ENCODE peak calls at places on chromosomes 3 and 15, in nine cellular contexts. G, Z, A, I, B, Q, T, N and S are unnamed samples.

GRCh38 chr3:139111392-139112229 is 66.9 kb upstream of the PRR23C start:
- DNase-seq in A (peak; percentile 57), Q (peak; percentile 86), I (peak; percentile 51), N (peak; percentile 33), T (peak; percentile 57), B (peak; percentile 19), G (no peak), Z (peak; percentile 58), S (peak; percentile 56)

GRCh38 chr3:89964347-89964746 is 856.9 kb downstream of the EPHA3 start:
- DNase-seq in N (peak; percentile 4), G (no peak), B (no peak), T (no peak), A (no peak), I (peak; percentile 45), Q (no peak), Z (no peak), S (no peak)

GRCh38 chr15:92571824-92572223 is 83.8 kb downstream of the FAM174B start:
- DNase-seq in T (no peak), Q (no peak), B (no peak), Z (no peak), I (no peak), G (no peak), N (no peak), A (no peak), S (no peak)

GRCh38 chr15:67067161-67067853 is 1.9 kb downstream of the SMAD3 start:
- DNase-seq in T (no peak), N (no peak), G (no peak), A (no peak), Z (no peak), I (peak; percentile 61), B (no peak), Q (peak; percentile 11), S (no peak)

GRCh38 chr3:132730891-132731580 is 8.8 kb upstream of the NPHP3 start:
- DNase-seq in A (peak; percentile 15), I (peak; percentile 63), T (no peak), B (no peak), G (no peak), Z (no peak), N (peak; percentile 51), Q (peak; percentile 33), S (no peak)

GRCh38 chr15:75834011-75834410 is 9.2 kb upstream of the UBE2Q2 start:
- DNase-seq in A (no peak), I (no peak), Q (no peak), T (no peak), B (no peak), G (no peak), N (no peak), Z (no peak), S (no peak)

GRCh38 chr3:113795693-113796092 is 42.9 kb upstream of the GRAMD1C start:
- DNase-seq in I (no peak), A (no peak), T (no peak), Z (no peak), Q (no peak), B (no peak), G (no peak), N (no peak), S (no peak)

GRCh38 chr3:67067251-67067650 is 69.1 kb downstream of the KBTBD8 start:
- DNase-seq in I (no peak), G (no peak), B (no peak), Z (no peak), T (no peak), N (no peak), Q (no peak), A (no peak), S (no peak)

GRCh38 chr15:40048155-40048792 is 9.3 kb upstream of the SRP14 start:
- DNase-seq in N (no peak), T (no peak), B (no peak), Z (peak; percentile 49), A (no peak), I (no peak), G (no peak), Q (no peak), S (no peak)

GRCh38 chr15:69160976-69161877 is 792 bp downstream of the GLCE start:
- DNase-seq in G (no peak), I (peak; percentile 29), B (peak; percentile 4), T (peak; percentile 16), Z (peak; percentile 46), Q (peak; percentile 37), N (peak; percentile 11), A (peak; percentile 41), S (peak; percentile 37)

GRCh38 chr3:49673715-49674490 is at the start of gene APEH:
- DNase-seq in Z (peak; percentile 99), A (peak; percentile 99), Q (peak; percentile 93), N (peak; percentile 92), G (no peak), I (peak; percentile 98), T (peak; percentile 97), B (peak; percentile 96), S (peak; percentile 96)

GRCh38 chr15:99345832-99346462 is 94.7 kb downstream of the LRRC28 start:
- DNase-seq in Q (no peak), B (no peak), G (no peak), Z (no peak), T (no peak), I (no peak), A (no peak), N (no peak), S (no peak)

GRCh38 chr3:139664958-139665357 is 12.8 kb downstream of the NMNAT3 start:
- DNase-seq in B (no peak), T (no peak), A (no peak), N (no peak), I (no peak), Z (no peak), G (no peak), Q (no peak), S (no peak)

GRCh38 chr15:74785716-74786032 is 3.8 kb downstream of the CSK start:
- DNase-seq in T (no peak), Z (no peak), I (no peak), G (no peak), B (no peak), Q (no peak), A (peak; percentile 75), N (no peak), S (no peak)

GRCh38 chr15:49145651-49146609 is 9.5 kb downstream of the COPS2 start:
- DNase-seq in T (peak; percentile 35), A (peak; percentile 22), B (no peak), Z (peak; percentile 37), N (peak; percentile 71), I (peak; percentile 74), Q (peak; percentile 37), G (no peak), S (no peak)

GRCh38 chr3:33383951-33384350 is 56.3 kb downstream of the UBP1 start:
- DNase-seq in N (no peak), Z (no peak), G (no peak), I (no peak), A (no peak), B (no peak), Q (no peak), T (no peak), S (no peak)

GRCh38 chr15:61584410-61584809 is 355.3 kb upstream of the RORA start:
- DNase-seq in Z (no peak), I (peak; percentile 5), A (no peak), N (peak; percentile 12), B (no peak), Q (no peak), G (no peak), T (no peak), S (no peak)

GRCh38 chr15:85927936-85928537 is 133.3 kb upstream of the KLHL25 start:
- DNase-seq in I (no peak), T (no peak), G (no peak), Z (no peak), A (no peak), N (no peak), B (no peak), Q (no peak), S (no peak)

GRCh38 chr3:39150803-39151631 is 2.4 kb downstream of the CSRNP1 start:
- DNase-seq in T (no peak), N (peak; percentile 85), B (peak; percentile 51), A (no peak), Z (peak; percentile 91), I (peak; percentile 98), G (no peak), Q (peak; percentile 43), S (no peak)

GRCh38 chr3:177521305-177521704 is 324.0 kb upstream of the TBL1XR1 start:
- DNase-seq in A (no peak), T (no peak), I (no peak), G (no peak), Z (peak; percentile 89), B (no peak), Q (no peak), N (peak; percentile 83), S (peak; percentile 15)

GRCh38 chr15:68871507-68871906 is 50.8 kb upstream of the ANP32A start:
- DNase-seq in G (no peak), T (no peak), Z (no peak), A (no peak), N (no peak), B (no peak), I (no peak), Q (no peak), S (no peak)

GRCh38 chr3:56799251-56799882 is 2.4 kb downstream of the ARHGEF3 start:
- DNase-seq in Q (no peak), Z (peak; percentile 36), I (peak; percentile 74), G (no peak), B (no peak), A (peak; percentile 64), N (peak; percentile 75), T (peak; percentile 49), S (no peak)
- TF ChIP-seq CTCF in Q (peak; percentile 88), Z (peak; percentile 60), I (peak; percentile 34), G (peak; percentile 53), B (peak; percentile 75), A (no peak), N (peak; percentile 44), T (peak; percentile 73), S (peak; percentile 77)

GRCh38 chr3:86990734-86991481 is at the start of gene VGLL3:
- DNase-seq in I (peak; percentile 94), N (no peak), G (no peak), A (peak; percentile 31), Z (peak; percentile 44), T (no peak), B (no peak), Q (peak; percentile 58), S (peak; percentile 68)
- TF ChIP-seq CTCF in I (peak; percentile 34), N (peak; percentile 4), G (no peak), A (no peak), Z (no peak), T (no peak), B (no peak), Q (no peak), S (peak; percentile 46)

DNA sequence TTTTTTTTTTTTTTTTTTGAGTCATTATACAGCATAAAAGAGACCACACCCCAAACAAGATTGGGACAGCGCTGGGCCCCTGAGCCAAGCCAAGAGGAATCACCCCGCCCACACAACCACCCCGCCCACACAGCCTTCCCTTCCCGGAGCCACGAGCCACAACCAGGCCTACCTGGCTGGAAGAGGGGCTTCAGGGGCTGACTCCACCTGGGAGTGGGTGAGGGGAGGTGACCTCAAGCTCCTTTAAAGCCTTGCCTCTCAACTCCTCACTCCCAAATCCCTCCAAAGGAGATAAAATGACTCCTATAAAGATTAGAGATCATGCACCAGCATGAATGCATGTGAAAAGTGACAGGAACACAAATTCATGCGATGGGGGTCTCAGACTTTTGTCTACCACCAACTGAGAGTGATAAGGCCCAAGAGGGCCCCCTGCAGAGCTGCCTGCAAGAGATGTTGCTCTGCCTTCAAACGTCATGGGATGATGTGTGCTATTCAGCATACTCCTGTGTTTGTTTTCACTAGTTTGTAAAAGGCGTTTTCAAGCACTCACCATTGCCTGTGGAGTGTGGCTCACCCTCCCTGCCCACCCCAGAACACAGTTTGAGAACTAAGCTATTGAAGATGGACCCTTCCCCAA is 23.1 kb upstream of the KLF13 start:
- DNase-seq in N (peak; percentile 16), A (no peak), B (no peak), T (no peak), G (no peak), Z (peak; percentile 62), I (no peak), Q (no peak), S (no peak)
- TF ChIP-seq CTCF in N (no peak), A (no peak), B (no peak), T (no peak), G (no peak), Z (no peak), I (no peak), Q (no peak), S (no peak)

GRCh38 chr3:71380096-71380495 is 203.4 kb downstream of the FOXP1 start:
- DNase-seq in A (no peak), I (peak; percentile 52), G (no peak), B (no peak), N (no peak), T (no peak), Q (no peak), Z (no peak), S (no peak)
- TF ChIP-seq CTCF in A (no peak), I (no peak), G (no peak), B (no peak), N (no peak), T (peak; percentile 29), Q (peak; percentile 13), Z (no peak), S (peak; percentile 23)